ENCODE peak calls at places on chromosomes 5 and 9, in four cellular contexts. Y, I, N and P are unnamed samples.

GRCh38 chr5:35146386-35146785 is 83.9 kb downstream of the PRLR start:
- DNase-seq in N (no peak), Y (no peak), I (no peak), P (no peak)

GRCh38 chr5:76715484-76715733 is 517 bp upstream of the F2R start:
- DNase-seq in N (no peak), I (no peak), Y (no peak), P (no peak)

GRCh38 chr9:91960367-91960766 is 10.3 kb upstream of the ROR2 start:
- DNase-seq in Y (no peak), N (no peak), I (no peak), P (no peak)

GRCh38 chr5:150658699-150659265 is 2.3 kb upstream of the MYOZ3 start:
- DNase-seq in Y (no peak), I (no peak), N (no peak), P (no peak)

GRCh38 chr5:105680858-105681257 is 1989.9 kb downstream of the EFNA5 start:
- DNase-seq in Y (no peak), N (no peak), I (no peak), P (no peak)

GRCh38 chr5:15655683-15656082 is 155.7 kb downstream of the FBXL7 start:
- DNase-seq in I (no peak), N (no peak), Y (no peak), P (no peak)

GRCh38 chr5:50655810-50656205 is 10.6 kb upstream of the PARP8 start:
- DNase-seq in I (no peak), Y (no peak), N (no peak), P (no peak)

GRCh38 chr9:96185518-96186156 is 116.3 kb downstream of the HSD17B3 start:
- DNase-seq in Y (no peak), I (peak), N (no peak), P (no peak)

GRCh38 chr5:95808686-95809413 is 13.7 kb downstream of the GLRX start:
- DNase-seq in I (peak), N (peak), Y (peak), P (peak)

GRCh38 chr9:23979491-23979890 is 153.5 kb upstream of the ELAVL2 start:
- DNase-seq in Y (no peak), I (no peak), N (no peak), P (no peak)

GRCh38 chr5:87872986-87873385 is 395.7 kb downstream of the TMEM161B start:
- DNase-seq in I (no peak), Y (no peak), N (no peak), P (no peak)

DNA sequence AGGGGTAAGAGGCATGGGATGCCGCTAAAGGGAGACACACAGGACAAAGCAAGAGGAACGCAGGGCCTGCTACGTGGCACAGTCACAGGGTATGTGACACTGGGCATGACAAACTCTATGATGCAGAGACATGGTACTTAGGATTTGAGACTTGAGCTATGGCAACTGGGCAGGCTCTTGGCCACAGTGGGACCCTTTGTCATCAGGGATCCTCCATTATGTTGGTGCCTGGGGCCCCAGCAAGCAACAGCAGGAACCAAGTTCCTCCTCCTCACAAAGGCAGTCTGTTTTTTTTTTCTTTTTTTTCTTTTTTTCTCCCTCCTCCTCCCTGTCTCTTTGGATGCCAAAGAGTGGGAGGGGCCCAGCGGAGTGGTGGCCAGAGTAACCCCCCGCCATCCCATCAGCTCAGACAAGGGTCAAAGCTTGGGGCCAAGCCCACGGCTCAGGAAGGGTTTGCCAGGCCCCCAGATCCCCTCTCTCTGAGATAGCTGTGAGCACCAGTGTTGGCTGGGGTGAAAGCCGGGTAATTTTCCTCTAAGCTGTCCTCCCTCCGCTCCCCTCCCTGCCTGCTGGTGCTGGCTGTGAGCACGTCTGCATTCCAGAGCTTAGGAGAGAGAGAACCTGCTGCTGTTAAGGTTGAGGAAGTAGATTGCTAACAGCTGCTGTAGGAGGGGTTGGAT is 21.1 kb downstream of the GSN start:
- DNase-seq in Y (peak), I (peak), N (no peak), P (no peak)
- TF ChIP-seq CTCF in Y (no peak), I (no peak), N (no peak), P (no peak)

GRCh38 chr5:6085461-6085860 is 292.9 kb downstream of the MED10 start:
- DNase-seq in I (no peak), Y (no peak), N (no peak), P (no peak)
- TF ChIP-seq CTCF in I (no peak), Y (no peak), N (no peak), P (no peak)

GRCh38 chr9:27548055-27548741 is 18.6 kb upstream of the MOB3B start:
- DNase-seq in Y (no peak), N (no peak), I (no peak), P (no peak)
- TF ChIP-seq CTCF in Y (peak), N (peak), I (peak), P (peak)

DNA sequence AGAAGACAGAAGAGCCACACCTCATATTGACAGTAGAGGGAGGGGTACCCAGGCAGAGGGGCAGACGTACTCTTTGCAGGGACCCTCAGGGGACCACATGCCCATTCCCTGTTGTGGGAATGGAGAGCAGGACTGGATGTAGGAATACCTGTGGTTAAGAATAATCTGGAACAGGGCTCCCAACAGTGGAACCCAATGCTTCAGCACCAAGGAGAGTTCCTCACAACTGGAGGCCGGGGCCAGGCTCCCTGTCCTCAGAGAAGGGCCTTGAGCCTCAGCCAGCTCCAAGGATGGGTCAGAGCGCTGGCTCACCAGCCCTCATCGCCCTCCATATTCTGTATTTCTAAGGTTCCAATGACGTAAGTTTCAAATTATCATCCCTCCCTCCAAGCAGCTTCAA is 7.4 kb upstream of the SHC3 start:
- DNase-seq in I (no peak), N (no peak), Y (no peak), P (no peak)
- TF ChIP-seq CTCF in I (no peak), N (no peak), Y (no peak), P (no peak)

GRCh38 chr9:88652876-88653275 is 117.9 kb downstream of the NXNL2 start:
- DNase-seq in N (no peak), Y (no peak), I (no peak), P (no peak)

GRCh38 chr9:88653926-88654325 is 118.9 kb downstream of the NXNL2 start:
- DNase-seq in I (no peak), Y (no peak), N (no peak), P (no peak)

GRCh38 chr9:88646539-88646938 is 111.6 kb downstream of the NXNL2 start:
- DNase-seq in I (no peak), N (no peak), Y (no peak), P (no peak)

GRCh38 chr9:88657893-88658292 is 122.9 kb downstream of the NXNL2 start:
- DNase-seq in I (no peak), Y (no peak), N (no peak), P (no peak)

DNA sequence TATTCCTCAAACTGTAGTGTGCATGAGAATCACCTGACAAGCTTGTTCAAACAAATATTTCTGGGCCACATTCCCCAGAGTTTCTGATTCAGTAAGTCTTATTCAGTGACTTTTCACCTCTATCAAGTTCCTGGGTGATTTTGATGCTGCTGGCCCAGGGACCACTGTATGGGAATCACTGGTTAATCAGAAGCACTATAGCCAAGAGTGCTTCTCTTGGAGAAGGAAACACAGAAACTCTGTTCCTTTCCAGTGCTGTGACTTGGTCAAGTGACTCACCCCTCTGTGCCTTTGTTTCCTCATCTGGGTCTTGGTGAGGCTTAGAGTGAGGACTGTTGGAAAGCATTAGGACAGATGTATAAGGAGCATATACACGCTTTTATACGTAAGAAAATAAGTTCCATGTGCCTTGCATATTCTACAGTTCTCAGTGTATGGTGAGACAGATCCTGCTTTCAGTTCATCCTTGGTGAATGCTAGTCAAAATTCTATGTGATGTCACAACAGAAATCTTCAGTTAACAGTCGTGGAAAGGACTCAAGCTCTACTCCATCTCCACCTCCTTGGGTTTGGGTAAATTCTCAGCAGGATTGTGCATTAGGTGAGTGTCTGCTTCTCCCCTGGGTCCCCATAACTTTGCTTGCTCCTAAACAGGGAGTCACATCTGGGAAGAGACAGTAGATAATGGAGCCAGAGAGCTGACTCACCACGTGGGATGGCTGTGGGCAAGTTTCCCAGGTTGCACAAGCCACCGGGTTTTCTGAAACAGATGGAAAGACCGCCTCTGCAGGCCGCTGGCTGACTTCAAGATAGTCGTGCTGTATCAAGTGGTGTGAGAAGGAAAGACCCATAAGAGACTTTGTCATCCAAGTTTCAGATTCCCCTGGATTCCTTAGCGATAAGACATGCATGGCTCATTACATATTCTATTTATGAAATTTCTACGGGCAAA is 117.0 kb downstream of the NXNL2 start:
- DNase-seq in Y (peak), N (no peak), I (peak), P (no peak)
- TF ChIP-seq CTCF in Y (peak), N (no peak), I (no peak), P (no peak)

GRCh38 chr5:135158315-135158697 is 124.3 kb upstream of the PITX1 start:
- DNase-seq in Y (no peak), N (no peak), I (no peak), P (no peak)
- TF ChIP-seq CTCF in Y (no peak), N (no peak), I (no peak), P (no peak)